ENCODE peak calls at places on chromosome 16, in ten cellular contexts. C is stimulated activated CD4-positive, alpha-beta T cell treated with anti-CD3 and anti-CD28 coated beads, Interleukin-12 subunit alpha, Interleukin-12 subunit beta, amount 100 ng/mL, for 48 hours; U is progenitor cell of endocrine pancreas; F is left ventricle myocardium inferior; I is effector memory CD4-positive, alpha-beta T cell; A is A549; L is aorta; Z is NCI-H345; E is GM10248; S is IMR-90. Y is an unnamed sample.

GRCh38 chr16:1961651-1962067 is 2.3 kb downstream of the NDUFB10 start:
- DNase-seq in E (no peak), F (no peak), Z (no peak), U (no peak), S (no peak), L (no peak), I (no peak), A (no peak), C (no peak), Y (no peak)

GRCh38 chr16:54930034-54930938 is at the start of gene IRX5:
- DNase-seq in F (peak; percentile 91), A (peak; percentile 81), L (peak; percentile 94), S (peak; percentile 81), Z (peak; percentile 92), I (no peak), U (peak; percentile 55), C (no peak), E (peak; percentile 43), Y (peak; percentile 73)

GRCh38 chr16:89319883-89320716 is 102.6 kb downstream of the ZNF778 start:
- DNase-seq in F (no peak), L (peak; percentile 82), Z (no peak), U (no peak), I (no peak), C (peak; percentile 38), A (peak; percentile 82), S (peak; percentile 85), E (peak; percentile 72), Y (no peak)

GRCh38 chr16:57276596-57276995 is 7.9 kb downstream of the PLLP start:
- DNase-seq in Z (no peak), F (no peak), E (no peak), L (no peak), C (no peak), S (no peak), U (no peak), A (no peak), I (no peak), Y (no peak)

GRCh38 chr16:4344659-4345438 is 6.3 kb downstream of the PAM16 start:
- DNase-seq in F (no peak), L (peak; percentile 45), S (peak; percentile 10), U (no peak), I (no peak), A (no peak), Z (peak; percentile 93), E (no peak), C (no peak), Y (no peak)

GRCh38 chr16:58365623-58366022 is 26.6 kb upstream of the GINS3 start:
- DNase-seq in L (no peak), E (no peak), S (no peak), A (no peak), C (no peak), Z (no peak), F (no peak), U (no peak), I (no peak), Y (no peak)

GRCh38 chr16:53207810-53208752 is 153.3 kb downstream of the CHD9 start:
- DNase-seq in Z (no peak), E (peak; percentile 81), L (no peak), F (no peak), I (no peak), A (peak; percentile 84), S (peak; percentile 83), C (no peak), U (peak; percentile 13), Y (peak; percentile 75)

GRCh38 chr16:592518-593306 is 2.8 kb downstream of the RAB40C start:
- DNase-seq in I (no peak), F (no peak), U (no peak), A (no peak), C (no peak), E (no peak), L (peak; percentile 61), S (no peak), Z (peak; percentile 85), Y (peak; percentile 62)

GRCh38 chr16:17101646-17102045 is 369.1 kb downstream of the XYLT1 start:
- DNase-seq in S (peak; percentile 2), Z (no peak), C (no peak), A (no peak), L (no peak), U (no peak), F (no peak), E (no peak), I (no peak), Y (no peak)